ENCODE peak calls at places on chromosomes 3 and 15, in nine cellular contexts. G is GM06990, F is epithelial cell of esophagus, X is heart right ventricle, Z is HCT116, K is sigmoid colon, N is cardiac fibroblast, Q is lower leg skin, C is breast epithelium. W is an unnamed sample.

GRCh38 chr3:28699283-28699682 is 350.7 kb upstream of the AZI2 start:
- DNase-seq in G (no peak), K (no peak), F (peak), N (no peak), Q (no peak), X (no peak), C (no peak), Z (no peak), W (no peak)

GRCh38 chr15:100224206-100225185 is 117.3 kb downstream of the ADAMTS17 start:
- DNase-seq in K (no peak), G (no peak), C (no peak), F (peak), N (no peak), Z (no peak), X (no peak), Q (no peak), W (no peak)

GRCh38 chr3:154954750-154955149 is 125.4 kb upstream of the MME start:
- DNase-seq in Q (no peak), K (no peak), F (peak), N (peak), G (no peak), C (no peak), X (no peak), Z (peak), W (no peak)

GRCh38 chr3:43638594-43639447 is 17.0 kb upstream of the ANO10 start:
- DNase-seq in C (no peak), G (no peak), F (peak), Q (no peak), X (no peak), K (no peak), Z (peak), N (peak), W (no peak)

GRCh38 chr3:109559389-109559788 is 222.0 kb upstream of the DPPA4 start:
- DNase-seq in N (no peak), G (no peak), Z (no peak), X (no peak), Q (no peak), K (no peak), C (no peak), F (no peak), W (no peak)

GRCh38 chr15:36742696-36743095 is 163.3 kb downstream of the CDIN1 start:
- DNase-seq in K (no peak), G (no peak), N (no peak), Z (no peak), X (no peak), F (no peak), C (no peak), Q (no peak), W (no peak)

GRCh38 chr15:96889734-96890480 is 559.4 kb downstream of the NR2F2 start:
- DNase-seq in C (no peak), F (peak), N (peak), Z (no peak), G (no peak), K (no peak), Q (no peak), X (no peak), W (no peak)

GRCh38 chr3:196360586-196360985 is 22.4 kb upstream of the TM4SF19 start:
- DNase-seq in F (no peak), Q (no peak), G (no peak), K (no peak), X (no peak), C (no peak), N (no peak), Z (no peak), W (no peak)

GRCh38 chr3:178146406-178146831 is 389.8 kb upstream of the KCNMB2 start:
- DNase-seq in Q (no peak), X (no peak), N (no peak), K (no peak), C (no peak), Z (no peak), F (no peak), G (no peak), W (no peak)

GRCh38 chr15:51853987-51854386 is 24.5 kb downstream of the TMOD3 start:
- DNase-seq in Q (no peak), C (no peak), Z (no peak), G (no peak), N (peak), X (no peak), K (no peak), F (no peak), W (no peak)

GRCh38 chr3:170914212-170914611 is 5.8 kb upstream of the EIF5A2 start:
- DNase-seq in X (no peak), F (no peak), C (no peak), K (no peak), Z (no peak), N (no peak), Q (no peak), G (no peak), W (no peak)

GRCh38 chr3:152197451-152197850 is 71.3 kb upstream of the MBNL1 start:
- DNase-seq in F (no peak), G (peak), X (no peak), Q (no peak), K (no peak), Z (no peak), C (no peak), N (peak), W (no peak)

GRCh38 chr3:139286825-139287224 is 57.0 kb upstream of the MRPS22 start:
- DNase-seq in K (no peak), F (no peak), Q (no peak), C (no peak), N (no peak), Z (no peak), G (no peak), X (peak), W (no peak)

GRCh38 chr3:18445421-18446066 is 20.4 kb upstream of the SATB1 start:
- DNase-seq in N (no peak), F (no peak), X (no peak), K (peak), Z (no peak), G (peak), Q (no peak), C (no peak), W (no peak)

GRCh38 chr3:186239321-186239720 is 122.7 kb downstream of the DGKG start:
- DNase-seq in N (peak), F (peak), C (no peak), X (peak), K (no peak), Z (no peak), Q (no peak), G (no peak), W (no peak)

GRCh38 chr15:38370079-38370478 is 83.8 kb upstream of the FAM98B start:
- DNase-seq in K (no peak), G (no peak), Q (no peak), C (no peak), N (no peak), X (no peak), Z (no peak), F (no peak), W (no peak)

GRCh38 chr3:184693011-184693975 is 18.6 kb downstream of the MAGEF1 start:
- DNase-seq in F (no peak), K (no peak), Q (no peak), N (no peak), C (no peak), Z (no peak), X (no peak), G (no peak), W (no peak)

GRCh38 chr3:127194601-127195187 is 1.8 kb downstream of the PRR23E start:
- DNase-seq in X (no peak), K (no peak), G (no peak), Z (no peak), Q (no peak), F (no peak), C (no peak), N (no peak), W (no peak)

DNA sequence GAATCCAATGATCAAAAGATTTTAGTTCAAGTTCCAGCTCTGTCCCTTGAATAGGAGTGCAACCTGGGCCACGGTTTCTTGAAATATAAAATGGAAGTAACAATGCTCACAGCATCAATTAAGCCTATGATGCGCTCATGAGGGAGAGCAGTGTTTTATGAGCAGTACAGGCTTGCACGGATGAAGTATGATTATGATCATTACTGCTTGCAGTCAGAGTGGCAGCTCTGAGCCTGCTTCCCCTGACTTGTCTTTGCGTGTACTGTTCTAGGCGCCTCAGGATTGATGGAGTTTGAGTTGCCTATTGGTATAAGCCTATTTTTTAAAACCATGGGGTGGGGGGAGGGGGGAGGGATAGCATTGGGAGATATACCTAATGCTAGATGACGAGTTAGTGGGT is 37.0 kb downstream of the ITGB5 start:
- DNase-seq in C (no peak), X (no peak), K (no peak), G (no peak), N (no peak), Q (no peak), F (no peak), Z (no peak), W (no peak)
- H3K4me3 ChIP-seq in C (no peak), X (no peak), K (no peak), G (no peak), N (no peak), Q (no peak), F (no peak), Z (no peak), W (no peak)

GRCh38 chr3:62873672-62874397 is 1.4 kb downstream of the CADPS start:
- DNase-seq in Z (no peak), X (peak), G (peak), K (no peak), Q (peak), C (no peak), F (peak), N (no peak), W (no peak)
- H3K4me3 ChIP-seq in Z (no peak), X (peak), G (peak), K (peak), Q (peak), C (peak), F (no peak), N (peak), W (peak)

DNA sequence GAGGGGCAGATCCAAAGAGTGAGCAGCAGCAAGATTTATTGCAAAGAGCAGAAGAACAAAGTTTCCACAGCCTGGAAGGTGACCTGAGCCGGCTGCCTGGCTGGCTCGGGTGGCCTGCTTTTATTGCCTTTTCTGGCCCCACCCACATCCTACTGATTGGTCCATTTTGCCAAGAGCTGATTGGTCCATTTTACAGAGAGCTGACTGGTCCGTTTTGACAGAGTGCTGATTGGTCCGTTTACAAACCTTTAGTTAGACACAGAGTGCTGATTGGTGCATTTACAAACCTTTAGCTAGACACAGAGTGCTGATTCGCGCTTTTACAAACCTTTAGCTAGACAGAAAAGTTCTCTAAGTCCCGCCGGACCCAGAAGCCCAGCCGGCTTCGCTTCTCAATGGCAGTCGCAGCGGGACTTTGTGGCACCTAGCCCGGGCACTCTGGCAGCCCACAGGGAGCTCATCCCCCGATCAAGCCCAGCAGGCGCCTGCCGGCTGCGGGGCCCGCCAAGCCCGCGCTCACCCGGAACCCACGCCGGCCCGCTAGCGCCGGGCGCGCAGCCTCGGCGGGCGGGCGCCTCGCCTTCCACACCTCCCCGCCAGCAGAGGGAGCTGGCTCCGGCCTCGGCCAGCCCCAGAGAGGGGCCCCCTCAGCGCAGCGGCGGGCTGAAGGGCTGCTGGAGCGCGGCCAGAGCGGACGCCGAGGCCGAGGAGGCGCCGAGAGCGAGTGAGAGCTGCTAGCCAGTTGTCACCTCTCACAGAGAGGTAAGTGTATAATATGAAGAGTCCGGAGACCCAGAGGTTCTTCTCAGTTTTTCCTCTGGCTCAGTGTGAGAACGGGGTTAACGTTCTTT is 339.2 kb downstream of the CHL1 start:
- DNase-seq in F (peak), C (no peak), X (no peak), G (no peak), K (peak), Q (no peak), N (peak), Z (no peak), W (no peak)
- H3K4me3 ChIP-seq in F (peak), C (peak), X (peak), G (no peak), K (peak), Q (no peak), N (no peak), Z (no peak), W (peak)

GRCh38 chr3:159855599-159856495 is 132.8 kb upstream of the IL12A start:
- DNase-seq in F (no peak), X (no peak), C (no peak), Z (no peak), N (no peak), G (no peak), Q (no peak), K (no peak), W (no peak)
- H3K4me3 ChIP-seq in F (no peak), X (peak), C (no peak), Z (no peak), N (no peak), G (no peak), Q (no peak), K (no peak), W (no peak)

DNA sequence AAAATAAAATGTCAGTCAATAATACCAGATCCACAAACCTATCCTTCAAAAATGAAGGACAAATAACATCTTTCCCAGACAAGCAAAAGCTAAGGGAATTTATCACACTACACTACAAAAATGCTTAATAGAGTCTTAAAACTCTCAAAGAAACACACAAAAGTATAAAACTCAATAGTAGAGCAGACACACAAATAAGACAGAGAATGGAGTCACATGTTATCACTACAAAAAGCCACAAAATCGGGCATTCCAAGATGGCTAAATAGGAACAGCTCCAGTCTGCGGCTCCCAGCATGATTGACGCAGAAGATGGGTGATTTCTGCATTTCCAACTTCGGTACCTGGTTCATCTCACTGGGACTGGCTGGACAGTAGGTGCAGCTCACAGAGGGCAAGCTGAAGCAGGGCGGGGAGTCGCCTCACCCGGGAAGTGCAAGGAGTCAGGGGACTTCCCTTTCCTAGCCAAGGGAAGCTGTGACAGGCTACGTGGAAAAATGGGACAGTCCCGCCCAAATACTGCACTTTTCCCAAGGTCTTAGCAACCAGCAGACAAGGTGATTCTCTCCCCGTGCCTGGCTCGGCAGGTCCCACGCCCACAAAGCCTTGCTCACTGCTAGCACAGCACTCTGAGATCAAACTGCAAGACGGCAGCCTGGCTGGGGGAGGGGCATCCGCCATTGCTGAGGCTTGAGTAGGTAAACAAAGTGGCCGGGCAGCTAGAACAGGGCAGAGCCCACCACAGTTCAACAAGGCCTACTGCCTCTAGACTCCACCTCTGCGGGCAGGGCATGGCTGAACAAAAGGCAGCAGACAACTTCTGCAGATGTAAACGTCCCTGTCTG is 46.3 kb downstream of the SENP7 start:
- DNase-seq in N (no peak), F (no peak), Q (no peak), Z (no peak), X (no peak), G (no peak), C (no peak), K (no peak), W (no peak)
- H3K4me3 ChIP-seq in N (no peak), F (no peak), Q (no peak), Z (no peak), X (no peak), G (no peak), C (no peak), K (no peak), W (no peak)

DNA sequence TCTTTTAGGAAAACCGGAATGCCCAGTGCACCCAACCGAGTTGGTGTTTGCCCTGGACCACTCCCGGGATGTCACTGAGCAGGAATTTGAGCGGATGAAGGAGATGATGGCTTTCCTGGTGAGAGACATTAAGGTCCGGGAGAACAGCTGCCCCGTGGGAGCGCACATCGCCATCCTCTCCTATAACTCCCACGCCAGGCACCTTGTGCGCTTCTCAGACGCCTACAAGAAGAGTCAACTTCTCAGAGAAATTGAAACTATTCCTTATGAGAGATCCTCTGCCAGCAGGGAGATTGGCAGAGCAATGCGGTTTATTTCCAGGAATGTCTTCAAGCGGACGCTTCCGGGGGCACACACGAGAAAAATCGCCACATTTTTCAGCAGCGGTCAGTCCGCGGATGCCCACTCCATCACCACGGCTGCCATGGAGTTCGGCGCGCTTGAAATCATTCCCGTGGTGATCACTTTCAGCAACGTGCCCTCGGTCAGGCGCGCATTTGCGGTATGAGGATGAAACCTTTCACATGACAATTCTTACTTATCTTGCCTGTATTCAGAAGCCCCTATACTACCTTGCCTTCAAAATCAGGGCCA is 97.5 kb downstream of the PIK3R4 start:
- DNase-seq in F (no peak), X (no peak), K (no peak), N (no peak), C (no peak), G (no peak), Q (no peak), Z (no peak), W (no peak)
- H3K4me3 ChIP-seq in F (no peak), X (no peak), K (no peak), N (no peak), C (no peak), G (no peak), Q (no peak), Z (no peak), W (no peak)

GRCh38 chr3:8733332-8734094 is at the start of gene CAV3:
- DNase-seq in C (no peak), F (no peak), N (no peak), G (no peak), K (no peak), X (peak), Q (no peak), Z (no peak), W (no peak)

GRCh38 chr3:8734908-8735307 is 1.3 kb downstream of the CAV3 start:
- DNase-seq in G (no peak), C (no peak), F (no peak), Z (no peak), K (no peak), N (no peak), Q (no peak), X (no peak), W (no peak)

GRCh38 chr3:8732413-8732812 is 1.2 kb upstream of the CAV3 start:
- DNase-seq in C (no peak), Z (no peak), K (no peak), F (no peak), Q (no peak), X (no peak), G (no peak), N (no peak), W (no peak)

GRCh38 chr3:8736436-8736835 is 2.8 kb downstream of the CAV3 start:
- DNase-seq in G (no peak), F (no peak), X (no peak), Q (no peak), N (no peak), Z (no peak), C (no peak), K (no peak), W (no peak)

GRCh38 chr3:8734137-8734878 is 706 bp downstream of the CAV3 start:
- DNase-seq in Q (no peak), F (no peak), G (no peak), C (no peak), Z (no peak), K (no peak), X (peak), N (no peak), W (no peak)
- H3K4me3 ChIP-seq in Q (no peak), F (no peak), G (no peak), C (no peak), Z (no peak), K (no peak), X (peak), N (no peak), W (peak)